ENCODE peak calls at places on chromosome 18, in nine cellular contexts. Q, Y, F, D, H, U, G, W and Z are unnamed samples.

GRCh38 chr18:8830067-8831060 is 125.0 kb downstream of the MTCL1 start:
- DNase-seq in Y (no peak), Q (no peak), D (no peak), G (no peak), W (no peak), U (no peak), F (no peak), H (no peak), Z (no peak)

GRCh38 chr18:35193313-35193712 is 47.5 kb upstream of the ZNF397 start:
- DNase-seq in U (no peak), Y (no peak), H (no peak), G (no peak), W (no peak), Q (no peak), D (no peak), F (no peak), Z (no peak)

GRCh38 chr18:70047931-70048603 is 100.4 kb upstream of the CD226 start:
- DNase-seq in H (no peak), G (no peak), U (no peak), D (no peak), W (no peak), Q (no peak), F (no peak), Y (peak), Z (no peak)

GRCh38 chr18:70335892-70336726 is 47.3 kb downstream of the SOCS6 start:
- DNase-seq in F (no peak), W (no peak), D (no peak), U (no peak), Y (peak), Q (no peak), G (no peak), H (no peak), Z (no peak)

GRCh38 chr18:50819027-50819726 is 639 bp downstream of the MRO start:
- DNase-seq in U (no peak), H (peak), G (peak), F (no peak), W (no peak), Q (peak), Y (peak), D (peak), Z (no peak)

GRCh38 chr18:10927290-10927979 is 221.9 kb downstream of the PIEZO2 start:
- DNase-seq in Y (peak), F (no peak), G (no peak), W (no peak), U (no peak), D (no peak), Q (no peak), H (no peak), Z (no peak)

GRCh38 chr18:34890486-34891085 is 150.6 kb upstream of the MAPRE2 start:
- DNase-seq in D (no peak), Y (no peak), H (no peak), W (no peak), Q (no peak), F (no peak), G (no peak), U (no peak), Z (no peak)

GRCh38 chr18:159933-160332 is 1.6 kb downstream of the USP14 start:
- DNase-seq in H (no peak), Y (no peak), G (no peak), D (no peak), F (no peak), W (no peak), Q (no peak), U (no peak), Z (no peak)

GRCh38 chr18:5720132-5720531 is 175.2 kb downstream of the TMEM200C start:
- DNase-seq in Q (no peak), Y (no peak), W (no peak), F (no peak), D (no peak), G (no peak), U (no peak), H (no peak), Z (no peak)

GRCh38 chr18:49168970-49169619 is 218.3 kb upstream of the SMAD7 start:
- DNase-seq in G (no peak), W (no peak), F (no peak), Y (no peak), Q (no peak), D (no peak), H (no peak), U (no peak), Z (no peak)

GRCh38 chr18:26438980-26439379 is 109.4 kb downstream of the KCTD1 start:
- DNase-seq in Q (no peak), W (no peak), U (no peak), G (no peak), D (no peak), Y (no peak), H (no peak), F (no peak), Z (no peak)

GRCh38 chr18:26439537-26439936 is 108.8 kb downstream of the KCTD1 start:
- DNase-seq in U (no peak), Q (no peak), Y (no peak), F (no peak), H (no peak), D (no peak), G (no peak), W (no peak), Z (no peak)

GRCh38 chr18:26442139-26442538 is 106.2 kb downstream of the KCTD1 start:
- DNase-seq in W (no peak), Y (no peak), U (no peak), G (no peak), Q (no peak), F (no peak), D (no peak), H (no peak), Z (no peak)

GRCh38 chr18:26443853-26444252 is 104.5 kb downstream of the KCTD1 start:
- DNase-seq in Q (no peak), F (no peak), G (no peak), D (no peak), Y (no peak), U (no peak), H (no peak), W (no peak), Z (no peak)

GRCh38 chr18:26440644-26441043 is 107.7 kb downstream of the KCTD1 start:
- DNase-seq in G (no peak), D (no peak), W (no peak), U (no peak), H (no peak), Q (no peak), F (no peak), Y (no peak), Z (no peak)
- H3K4me3 ChIP-seq in G (no peak), D (no peak), W (no peak), U (no peak), H (no peak), Q (no peak), F (no peak), Y (no peak), Z (no peak)

GRCh38 chr18:79459946-79460345 is 64.2 kb downstream of the NFATC1 start:
- DNase-seq in Y (no peak), U (no peak), W (no peak), Q (no peak), D (no peak), H (no peak), F (no peak), G (no peak), Z (no peak)
- H3K4me3 ChIP-seq in Y (no peak), U (no peak), W (no peak), Q (no peak), D (no peak), H (no peak), F (no peak), G (no peak), Z (no peak)

GRCh38 chr18:63158012-63158631 is 161.4 kb downstream of the BCL2 start:
- DNase-seq in G (no peak), F (no peak), D (no peak), U (no peak), W (no peak), H (no peak), Q (no peak), Y (no peak), Z (no peak)
- H3K4me3 ChIP-seq in G (no peak), F (no peak), D (no peak), U (peak), W (peak), H (no peak), Q (no peak), Y (no peak), Z (peak)

GRCh38 chr18:77105021-77105420 is 27.6 kb downstream of the MBP start:
- DNase-seq in H (no peak), Y (peak), U (peak), W (no peak), G (no peak), D (no peak), Q (no peak), F (no peak), Z (no peak)
- H3K4me3 ChIP-seq in H (no peak), Y (no peak), U (peak), W (peak), G (no peak), D (no peak), Q (no peak), F (no peak), Z (peak)

DNA sequence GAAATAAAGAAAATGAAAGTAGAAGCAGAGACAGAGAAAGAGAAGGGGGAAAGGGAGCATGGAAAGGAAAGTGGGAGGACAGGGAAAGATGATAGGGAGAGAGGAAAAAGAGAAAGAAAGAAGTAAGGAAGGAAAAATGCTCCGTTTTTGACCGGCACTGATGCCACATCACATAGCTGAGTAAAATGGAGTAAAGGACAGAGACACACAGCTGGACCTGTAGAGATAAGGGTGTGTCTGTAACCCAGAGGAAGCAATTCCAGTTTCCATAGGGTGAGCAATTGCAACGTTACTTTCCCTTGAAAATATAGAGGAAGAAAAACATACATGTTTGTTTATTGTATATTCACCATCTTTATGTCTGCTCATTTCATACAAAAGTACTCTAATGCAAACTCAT is 1866.9 kb upstream of the PIK3C3 start:
- DNase-seq in D (no peak), Y (no peak), W (no peak), U (no peak), F (no peak), Q (no peak), G (no peak), H (no peak), Z (no peak)
- H3K4me3 ChIP-seq in D (peak), Y (peak), W (no peak), U (no peak), F (no peak), Q (no peak), G (no peak), H (no peak), Z (no peak)